ENCODE peak calls at places on chromosomes 1 and 21, in four cellular contexts. A, W, Q and U are unnamed samples.

GRCh38 chr1:60765204-60765603 is 317.2 kb upstream of the NFIA start:
- DNase-seq in A (peak), W (peak), Q (no peak), U (no peak)

GRCh38 chr1:221449801-221450470 is 292.0 kb downstream of the DUSP10 start:
- DNase-seq in A (no peak), W (no peak), Q (no peak), U (no peak)

GRCh38 chr1:209675567-209676154 is 449 bp downstream of the G0S2 start:
- DNase-seq in A (peak), W (peak), Q (no peak), U (no peak)

GRCh38 chr1:229388876-229389580 is 44.9 kb downstream of the ACTA1 start:
- DNase-seq in A (no peak), W (no peak), Q (no peak), U (no peak)

GRCh38 chr1:77370161-77370560 is 88.3 kb downstream of the AK5 start:
- DNase-seq in A (no peak), W (no peak), Q (no peak), U (no peak)

GRCh38 chr1:171754971-171755370 is 13.1 kb upstream of the VAMP4 start:
- DNase-seq in A (no peak), W (no peak), Q (no peak), U (no peak)

GRCh38 chr21:37276377-37276776 is 9.2 kb upstream of the VPS26C start:
- DNase-seq in A (no peak), W (no peak), Q (no peak), U (no peak)

GRCh38 chr1:117173711-117174110 is 37.0 kb downstream of the VTCN1 start:
- DNase-seq in A (no peak), W (no peak), Q (no peak), U (no peak)

GRCh38 chr1:159229896-159230295 is 25.2 kb downstream of the ACKR1 start:
- DNase-seq in A (no peak), W (peak), Q (no peak), U (no peak)

GRCh38 chr1:36857761-36858160 is 176.6 kb downstream of the GRIK3 start:
- DNase-seq in A (peak), W (no peak), Q (no peak), U (no peak)

GRCh38 chr1:21669287-21670058 is at the start of gene RAP1GAP:
- DNase-seq in A (peak), W (peak), Q (no peak), U (no peak)

GRCh38 chr1:229341811-229342304 is 989 bp downstream of the CCSAP start:
- DNase-seq in A (peak), W (no peak), Q (no peak), U (no peak)

GRCh38 chr1:206847337-206847834 is 18.0 kb upstream of the IL20 start:
- DNase-seq in A (no peak), W (no peak), Q (no peak), U (no peak)

GRCh38 chr1:9942399-9942938 is 722 bp downstream of the LZIC start:
- DNase-seq in A (peak), W (peak), Q (no peak), U (peak)